ENCODE peak calls at places on chromosomes 12 and 14, in eight cellular contexts. M, A, R, I, L, H, G and Z are unnamed samples.

GRCh38 chr12:122293081-122293480 is 26.8 kb upstream of the VPS33A start:
- DNase-seq in M (no peak), A (no peak), R (no peak), I (no peak), L (no peak), H (no peak), G (no peak), Z (no peak)

GRCh38 chr12:116138781-116139180 is 138.7 kb downstream of the MED13L start:
- DNase-seq in M (no peak), A (no peak), R (no peak), I (no peak), L (no peak), H (no peak), G (no peak), Z (no peak)

GRCh38 chr12:75977952-75978671 is 53.5 kb downstream of the PHLDA1 start:
- DNase-seq in M (peak; percentile 93), A (peak; percentile 79), R (peak; percentile 58), I (peak; percentile 32), L (no peak), H (peak; percentile 50), G (peak; percentile 53), Z (no peak)

GRCh38 chr14:64873506-64874220 is 6.0 kb downstream of the SPTB start:
- DNase-seq in M (no peak), A (no peak), R (no peak), I (no peak), L (no peak), H (no peak), G (no peak), Z (no peak)

GRCh38 chr14:103286968-103287850 is 46.8 kb upstream of the EIF5 start:
- DNase-seq in M (no peak), A (no peak), R (no peak), I (no peak), L (no peak), H (no peak), G (no peak), Z (no peak)

GRCh38 chr12:32516230-32516629 is 116.9 kb downstream of the FGD4 start:
- DNase-seq in M (no peak), A (no peak), R (no peak), I (no peak), L (no peak), H (no peak), G (peak; percentile 53), Z (no peak)

GRCh38 chr12:69513297-69513696 is 43.1 kb downstream of the FRS2 start:
- DNase-seq in M (no peak), A (no peak), R (no peak), I (no peak), L (no peak), H (no peak), G (no peak), Z (no peak)

GRCh38 chr12:19068137-19068536 is 61.4 kb upstream of the PLEKHA5 start:
- DNase-seq in M (no peak), A (no peak), R (no peak), I (no peak), L (no peak), H (no peak), G (no peak), Z (no peak)

GRCh38 chr12:6047249-6048227 is 76.9 kb downstream of the VWF start:
- DNase-seq in M (peak; percentile 44), A (no peak), R (no peak), I (no peak), L (no peak), H (no peak), G (no peak), Z (no peak)

GRCh38 chr12:5442251-5443006 is 10.5 kb downstream of the NTF3 start:
- DNase-seq in M (peak; percentile 62), A (no peak), R (no peak), I (peak; percentile 20), L (no peak), H (no peak), G (peak; percentile 42), Z (no peak)

GRCh38 chr14:35534884-35535793 is 1.2 kb downstream of the INSM2 start:
- DNase-seq in M (peak; percentile 87), A (no peak), R (peak; percentile 37), I (peak; percentile 69), L (peak; percentile 45), H (peak; percentile 89), G (peak; percentile 20), Z (peak; percentile 73)

GRCh38 chr12:67085699-67086098 is 183.5 kb upstream of the CAND1 start:
- DNase-seq in M (no peak), A (no peak), R (no peak), I (no peak), L (no peak), H (no peak), G (no peak), Z (no peak)

GRCh38 chr12:127500513-127500912 is 766.5 kb upstream of the TMEM132C start:
- DNase-seq in M (no peak), A (no peak), R (no peak), I (no peak), L (no peak), H (no peak), G (no peak), Z (no peak)

GRCh38 chr12:88944403-88944802 is 364.1 kb upstream of the KITLG start:
- DNase-seq in M (no peak), A (no peak), R (no peak), I (no peak), L (no peak), H (no peak), G (no peak), Z (no peak)

GRCh38 chr12:45988259-45988658 is 2.1 kb downstream of the SCAF11 start:
- DNase-seq in M (no peak), A (no peak), R (no peak), I (no peak), L (no peak), H (no peak), G (peak; percentile 12), Z (no peak)

GRCh38 chr12:6278439-6279255 is 31.8 kb upstream of the PLEKHG6 start:
- DNase-seq in M (peak; percentile 97), A (peak; percentile 91), R (peak; percentile 80), I (peak; percentile 87), L (peak; percentile 77), H (peak; percentile 94), G (peak; percentile 75), Z (peak; percentile 80)

GRCh38 chr14:71918955-71919354 is 13.3 kb upstream of the RGS6 start:
- DNase-seq in M (peak; percentile 42), A (no peak), R (no peak), I (peak; percentile 34), L (no peak), H (no peak), G (no peak), Z (no peak)

GRCh38 chr12:52528641-52529143 is 8.5 kb upstream of the KRT5 start:
- DNase-seq in M (no peak), A (peak; percentile 56), R (no peak), I (no peak), L (no peak), H (no peak), G (no peak), Z (no peak)

GRCh38 chr14:68695326-68695768 is 97.5 kb downstream of the ZFP36L1 start:
- DNase-seq in M (no peak), A (peak; percentile 73), R (no peak), I (no peak), L (no peak), H (no peak), G (no peak), Z (no peak)

GRCh38 chr12:1532367-1532752 is 62.0 kb downstream of the FBXL14 start:
- DNase-seq in M (no peak), A (no peak), R (no peak), I (no peak), L (no peak), H (no peak), G (no peak), Z (no peak)

GRCh38 chr12:107027304-107028053 is 40.5 kb upstream of the MTERF2 start:
- DNase-seq in M (peak; percentile 83), A (no peak), R (no peak), I (no peak), L (no peak), H (no peak), G (no peak), Z (no peak)

GRCh38 chr12:120301962-120302815 is at the start of gene SIRT4:
- DNase-seq in M (peak; percentile 95), A (peak; percentile 91), R (peak; percentile 74), I (peak; percentile 88), L (peak; percentile 74), H (peak; percentile 85), G (peak; percentile 95), Z (peak; percentile 89)

GRCh38 chr14:95500772-95501401 is 15.6 kb downstream of the SYNE3 start:
- DNase-seq in M (peak; percentile 61), A (no peak), R (no peak), I (no peak), L (no peak), H (no peak), G (no peak), Z (no peak)

GRCh38 chr12:114933428-114934160 is 249.6 kb upstream of the TBX3 start:
- DNase-seq in M (peak; percentile 44), A (no peak), R (no peak), I (no peak), L (no peak), H (no peak), G (no peak), Z (no peak)